ENCODE peak calls at places on chromosomes 4 and X, in seven cellular contexts. J, O, B, Y, X, K and S are unnamed samples.

GRCh38 chr4:140372607-140373327 is 679 bp upstream of the SCOC start:
- DNase-seq in J (peak; percentile 65), O (peak; percentile 55), B (no peak), Y (peak; percentile 34), X (no peak), K (no peak), S (no peak)

GRCh38 chrX:131617182-131617581 is 73.3 kb downstream of the OR13H1 start:
- DNase-seq in J (no peak), O (peak; percentile 33), B (no peak), Y (no peak), X (no peak), K (no peak), S (peak; percentile 15)

GRCh38 chr4:61373901-61374611 is 173.9 kb downstream of the ADGRL3 start:
- DNase-seq in J (peak; percentile 55), O (no peak), B (no peak), Y (no peak), X (no peak), K (no peak), S (no peak)

GRCh38 chr4:44446801-44447562 is 1.6 kb downstream of the KCTD8 start:
- DNase-seq in J (peak; percentile 57), O (no peak), B (no peak), Y (peak; percentile 3), X (peak; percentile 21), K (no peak), S (no peak)

GRCh38 chr4:138348055-138348454 is 105.9 kb upstream of the SLC7A11 start:
- DNase-seq in J (no peak), O (peak; percentile 2), B (no peak), Y (no peak), X (no peak), K (no peak), S (no peak)

GRCh38 chr4:123709336-123709735 is 312.7 kb downstream of the SPRY1 start:
- DNase-seq in J (no peak), O (peak; percentile 8), B (no peak), Y (no peak), X (no peak), K (no peak), S (no peak)

GRCh38 chrX:98299785-98300184 is 1416.1 kb downstream of the RPA4 start:
- DNase-seq in J (no peak), O (no peak), B (no peak), Y (no peak), X (no peak), K (no peak), S (no peak)

GRCh38 chr4:110484767-110485166 is 8.8 kb downstream of the ENPEP start:
- DNase-seq in J (peak; percentile 60), O (peak; percentile 95), B (peak; percentile 50), Y (no peak), X (no peak), K (no peak), S (peak; percentile 44)

GRCh38 chrX:109629310-109629709 is 4.3 kb upstream of the KCNE5 start:
- DNase-seq in J (no peak), O (no peak), B (no peak), Y (peak; percentile 36), X (no peak), K (no peak), S (no peak)

GRCh38 chrX:15493118-15494082 is at the start of gene PIR:
- DNase-seq in J (peak; percentile 95), O (peak; percentile 87), B (peak; percentile 45), Y (peak; percentile 83), X (peak; percentile 87), K (peak; percentile 57), S (peak; percentile 90)

GRCh38 chrX:5388087-5388486 is 840.6 kb downstream of the NLGN4X start:
- DNase-seq in J (no peak), O (no peak), B (no peak), Y (no peak), X (no peak), K (no peak), S (no peak)

GRCh38 chrX:55907968-55908607 is 190.5 kb downstream of the RRAGB start:
- DNase-seq in J (peak; percentile 22), O (peak; percentile 56), B (no peak), Y (no peak), X (peak; percentile 48), K (no peak), S (peak; percentile 0)

GRCh38 chrX:12439396-12439795 is 301.1 kb downstream of the FRMPD4 start:
- DNase-seq in J (no peak), O (no peak), B (no peak), Y (no peak), X (no peak), K (no peak), S (no peak)

GRCh38 chr4:128471576-128471975 is 184.0 kb upstream of the PGRMC2 start:
- DNase-seq in J (peak; percentile 18), O (peak; percentile 30), B (no peak), Y (no peak), X (no peak), K (no peak), S (no peak)

GRCh38 chrX:65034641-65035450 is 58.6 kb upstream of the ZC4H2 start:
- DNase-seq in J (peak; percentile 92), O (peak; percentile 91), B (no peak), Y (peak; percentile 88), X (peak; percentile 67), K (peak; percentile 15), S (peak; percentile 9)

GRCh38 chr4:163895369-163896005 is 401.0 kb downstream of the TMA16 start:
- DNase-seq in J (no peak), O (no peak), B (no peak), Y (no peak), X (no peak), K (no peak), S (no peak)

GRCh38 chr4:70359115-70359661 is 1.4 kb upstream of the SMR3A start:
- DNase-seq in J (no peak), O (no peak), B (no peak), Y (no peak), X (no peak), K (no peak), S (no peak)

GRCh38 chrX:119996600-119997524 is 53.3 kb upstream of the NKAP start:
- DNase-seq in J (no peak), O (no peak), B (no peak), Y (no peak), X (no peak), K (no peak), S (no peak)
- H3K27me3 ChIP-seq in J (peaks cover 77% of the 10 kb centered on the region), O (peaks cover 58% of the 10 kb centered on the region), B (peaks cover 33% of the 10 kb centered on the region), Y (peaks cover 83% of the 10 kb centered on the region), X (no peaks in the 10 kb centered on the region), K (no peaks in the 10 kb centered on the region), S (peaks cover 37% of the 10 kb centered on the region)

GRCh38 chrX:153644356-153645125 is 2.5 kb upstream of the DUSP9 start:
- DNase-seq in J (peak; percentile 89), O (no peak), B (no peak), Y (peak; percentile 69), X (no peak), K (no peak), S (no peak)

GRCh38 chrX:153646620-153647373 is at the start of gene DUSP9:
- DNase-seq in J (peak; percentile 94), O (peak; percentile 48), B (no peak), Y (peak; percentile 77), X (peak; percentile 26), K (no peak), S (peak; percentile 60)

GRCh38 chrX:153643431-153644351 is 3.3 kb upstream of the DUSP9 start:
- DNase-seq in J (peak; percentile 94), O (peak; percentile 41), B (no peak), Y (peak; percentile 83), X (no peak), K (no peak), S (peak; percentile 22)

GRCh38 chrX:153645921-153646481 is 1.0 kb upstream of the DUSP9 start:
- DNase-seq in J (peak; percentile 57), O (no peak), B (no peak), Y (no peak), X (no peak), K (no peak), S (no peak)

DNA sequence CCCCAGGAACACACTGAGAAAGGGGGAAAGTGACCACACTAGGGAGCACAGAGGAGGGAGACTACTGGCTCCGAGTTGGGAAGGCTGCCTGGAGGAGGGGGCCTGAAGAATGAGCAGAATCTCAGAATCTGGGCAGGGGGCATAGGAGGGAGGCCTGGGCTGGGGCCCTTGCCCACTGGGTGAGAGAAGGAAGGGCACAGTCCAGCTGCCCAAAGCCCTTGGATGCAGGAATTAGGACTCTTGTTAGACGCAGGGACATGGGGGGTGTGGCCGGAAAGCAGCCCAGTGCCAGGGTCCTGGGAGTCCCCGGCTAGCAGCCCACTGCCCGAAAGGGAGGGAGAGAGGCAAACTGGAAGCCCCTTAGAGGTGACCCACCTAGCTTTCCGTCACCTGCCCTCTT is 1.9 kb upstream of the DUSP9 start:
- DNase-seq in J (peak; percentile 88), O (no peak), B (no peak), Y (no peak), X (no peak), K (no peak), S (no peak)
- H3K27me3 ChIP-seq in J (peaks cover 38% of the 10 kb centered on the region), O (peaks cover 20% of the 10 kb centered on the region), B (peaks cover 52% of the 10 kb centered on the region), Y (peaks cover 69% of the 10 kb centered on the region), X (no peaks in the 10 kb centered on the region), K (peaks cover 14% of the 10 kb centered on the region), S (peaks cover 12% of the 10 kb centered on the region)

DNA sequence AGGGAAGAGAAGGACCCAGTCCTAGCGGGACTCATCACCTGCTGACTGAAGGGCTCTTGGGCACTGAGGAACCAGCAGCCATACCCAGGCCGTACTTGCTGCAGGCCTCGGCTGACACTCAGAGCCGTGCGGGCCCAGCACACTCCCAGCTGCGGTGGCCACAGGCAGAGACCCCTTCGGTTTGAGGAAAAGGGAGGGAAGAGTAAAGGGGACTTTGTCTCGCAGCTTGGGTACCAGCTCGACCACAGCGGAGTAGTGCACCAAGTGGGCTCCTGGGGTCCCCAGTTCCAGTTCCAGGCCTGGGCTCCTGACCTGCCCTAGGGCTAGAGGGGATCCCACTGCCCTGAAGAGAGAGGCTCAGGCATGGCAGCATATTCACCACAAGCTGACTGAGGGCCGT is 17.9 kb upstream of the OPN1LW start:
- DNase-seq in J (no peak), O (no peak), B (no peak), Y (no peak), X (no peak), K (no peak), S (no peak)
- H3K27me3 ChIP-seq in J (no peaks in the 10 kb centered on the region), O (no peaks in the 10 kb centered on the region), B (no peaks in the 10 kb centered on the region), Y (no peaks in the 10 kb centered on the region), X (no peaks in the 10 kb centered on the region), K (no peaks in the 10 kb centered on the region), S (no peaks in the 10 kb centered on the region)

GRCh38 chr4:37241646-37242045 is 2.9 kb upstream of the NWD2 start:
- DNase-seq in J (no peak), O (no peak), B (no peak), Y (no peak), X (no peak), K (no peak), S (no peak)

GRCh38 chr4:37244583-37245390 is at the start of gene NWD2:
- DNase-seq in J (peak; percentile 80), O (peak; percentile 25), B (no peak), Y (peak; percentile 38), X (no peak), K (no peak), S (peak; percentile 8)

GRCh38 chr4:37245391-37245954 is 930 bp downstream of the NWD2 start:
- DNase-seq in J (no peak), O (no peak), B (no peak), Y (no peak), X (no peak), K (no peak), S (no peak)

GRCh38 chr4:37243722-37244582 is 591 bp upstream of the NWD2 start:
- DNase-seq in J (no peak), O (no peak), B (no peak), Y (peak; percentile 25), X (no peak), K (no peak), S (no peak)

DNA sequence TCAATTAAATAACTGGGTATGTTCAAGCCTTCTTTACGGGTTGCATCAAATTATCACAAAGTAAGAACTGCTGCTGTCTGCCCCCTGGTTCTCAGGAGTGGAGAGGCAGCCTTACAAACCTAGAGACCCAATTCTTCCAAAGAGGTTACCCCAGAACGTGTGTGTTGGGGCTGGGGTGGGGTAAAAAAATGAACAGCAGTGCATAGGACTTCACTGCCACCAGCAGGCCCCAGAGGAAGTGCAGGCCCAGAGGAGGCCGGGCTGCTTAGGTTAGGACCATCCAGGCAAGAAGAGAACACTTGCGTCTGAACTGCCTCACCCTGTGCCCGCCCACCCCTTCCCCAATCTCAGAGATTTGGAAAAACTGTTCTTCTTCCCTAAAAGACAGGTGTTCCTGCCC is 1.5 kb upstream of the NWD2 start:
- DNase-seq in J (no peak), O (no peak), B (no peak), Y (no peak), X (no peak), K (no peak), S (no peak)
- H3K27me3 ChIP-seq in J (no peaks in the 10 kb centered on the region), O (peaks cover 39% of the 10 kb centered on the region), B (peaks cover 4% of the 10 kb centered on the region), Y (peaks cover 32% of the 10 kb centered on the region), X (no peaks in the 10 kb centered on the region), K (no peaks in the 10 kb centered on the region), S (peaks cover 18% of the 10 kb centered on the region)